ENCODE peak calls at places on chromosomes 7 and 10, in nine cellular contexts. F is A549; Y is HT-29; M is stimulated activated CD4-positive, alpha-beta T cell treated with anti-CD3 and anti-CD28 coated beads, TNF-alpha, amount 100 ng/mL, for 24 hours; O is NCI-H1092; N is EL; L is AG08395; B is activated CD4-positive, alpha-beta T cell treated with anti-CD3 and anti-CD28 coated beads, Interleukin-2, amount 50 U/mL, for 1 hour; G is choroid plexus epithelial cell. K is an unnamed sample.

GRCh38 chr7:102125127-102125561 is 161.5 kb upstream of the SH2B2 start:
- DNase-seq in M (no peak), F (peak; percentile 83), L (peak; percentile 86), G (peak; percentile 91), N (peak; percentile 90), O (no peak), B (no peak), Y (peak; percentile 91), K (no peak)

GRCh38 chr10:29430101-29430500 is 141.2 kb downstream of the LYZL1 start:
- DNase-seq in M (no peak), N (no peak), G (no peak), Y (no peak), O (no peak), L (peak; percentile 28), B (no peak), F (no peak), K (no peak)

GRCh38 chr10:110725809-110726641 is 81.9 kb downstream of the RBM20 start:
- DNase-seq in G (peak; percentile 74), O (no peak), L (peak; percentile 17), B (no peak), M (no peak), F (no peak), N (peak; percentile 50), Y (no peak), K (no peak)

GRCh38 chr7:96949766-96950165 is 55.6 kb upstream of the DLX6 start:
- DNase-seq in O (peak; percentile 38), F (no peak), B (no peak), L (no peak), M (no peak), N (peak; percentile 7), Y (no peak), G (no peak), K (no peak)

GRCh38 chr10:127849896-127850295 is 42.8 kb downstream of the CLRN3 start:
- DNase-seq in L (no peak), M (no peak), B (no peak), Y (no peak), O (no peak), F (no peak), G (no peak), N (no peak), K (no peak)

GRCh38 chr10:97399843-97400545 is 1.1 kb downstream of the RRP12 start:
- DNase-seq in B (peak; percentile 36), G (peak; percentile 73), N (peak; percentile 77), F (peak; percentile 77), Y (peak; percentile 80), O (no peak), M (no peak), L (peak; percentile 64), K (peak; percentile 78)

GRCh38 chr7:12210179-12211053 is 678 bp upstream of the TMEM106B start:
- DNase-seq in L (peak; percentile 2), G (no peak), F (peak; percentile 31), O (peak; percentile 34), B (no peak), Y (no peak), M (no peak), N (peak; percentile 17), K (no peak)

GRCh38 chr10:78973901-78974408 is 94.8 kb upstream of the ZMIZ1 start:
- DNase-seq in B (peak; percentile 33), Y (peak; percentile 75), N (peak; percentile 58), F (peak; percentile 76), L (peak; percentile 19), O (peak; percentile 86), G (peak; percentile 67), M (peak; percentile 39), K (peak; percentile 95)

GRCh38 chr7:100090527-100091410 is 2.0 kb downstream of the COPS6 start:
- DNase-seq in L (no peak), N (peak; percentile 22), M (no peak), G (no peak), F (no peak), Y (no peak), B (no peak), O (no peak), K (no peak)

GRCh38 chr10:119803264-119803663 is 69.4 kb downstream of the MCMBP start:
- DNase-seq in Y (no peak), B (no peak), M (no peak), G (peak; percentile 73), N (peak; percentile 73), O (no peak), F (no peak), L (peak; percentile 71), K (no peak)

GRCh38 chr7:27126596-27127327 is 3.8 kb downstream of the HOXA4 start:
- DNase-seq in M (no peak), Y (no peak), B (no peak), F (no peak), O (no peak), N (no peak), G (no peak), L (no peak), K (no peak)

GRCh38 chr10:29130190-29130673 is 158.6 kb upstream of the LYZL1 start:
- DNase-seq in O (peak; percentile 9), Y (peak; percentile 45), B (no peak), G (peak; percentile 75), L (peak; percentile 31), F (peak; percentile 29), N (peak; percentile 34), M (no peak), K (no peak)

GRCh38 chr7:74061840-74062539 is 21.6 kb upstream of the LIMK1 start:
- DNase-seq in G (peak; percentile 96), N (peak; percentile 88), Y (peak; percentile 86), M (peak; percentile 30), F (peak; percentile 95), O (peak; percentile 66), L (peak; percentile 97), B (peak; percentile 60), K (peak; percentile 82)

GRCh38 chr7:39911167-39911566 is 38.9 kb upstream of the CDK13 start:
- DNase-seq in M (no peak), O (no peak), L (no peak), B (no peak), F (no peak), N (no peak), Y (no peak), G (peak; percentile 22), K (no peak)

GRCh38 chr10:65419629-65420028 is 1506.2 kb upstream of the LRRTM3 start:
- DNase-seq in F (no peak), M (no peak), Y (peak; percentile 31), N (no peak), G (no peak), B (no peak), L (no peak), O (no peak), K (no peak)

GRCh38 chr10:21260793-21261149 is 264.7 kb downstream of the SKIDA1 start:
- DNase-seq in F (no peak), M (no peak), Y (no peak), N (no peak), B (no peak), G (no peak), O (no peak), L (no peak), K (no peak)

GRCh38 chr7:102220929-102221850 is 65.5 kb upstream of the SH2B2 start:
- DNase-seq in Y (no peak), F (no peak), B (no peak), M (no peak), G (peak; percentile 66), O (no peak), N (peak; percentile 76), L (no peak), K (peak; percentile 74)

GRCh38 chr7:74083928-74084721 is 521 bp downstream of the LIMK1 start:
- DNase-seq in B (no peak), O (peak; percentile 68), G (peak; percentile 39), Y (peak; percentile 49), F (peak; percentile 61), M (peak; percentile 35), N (peak; percentile 82), L (peak; percentile 73), K (peak; percentile 41)

GRCh38 chr7:135761751-135762488 is 13.3 kb upstream of the FAM180A start:
- DNase-seq in B (no peak), Y (no peak), G (peak; percentile 49), L (peak; percentile 77), N (peak; percentile 84), O (no peak), F (no peak), M (no peak), K (no peak)

GRCh38 chr10:102535481-102536147 is 31.8 kb downstream of the SUFU start:
- DNase-seq in O (no peak), B (no peak), Y (no peak), M (no peak), F (no peak), L (no peak), G (no peak), N (no peak), K (no peak)

GRCh38 chr10:97713828-97714400 is 384 bp downstream of the MARVELD1 start:
- DNase-seq in G (peak; percentile 76), L (peak; percentile 60), F (peak; percentile 82), M (peak; percentile 47), O (peak; percentile 40), Y (peak; percentile 77), N (peak; percentile 70), B (peak; percentile 58), K (peak; percentile 50)

GRCh38 chr10:86958831-86959736 is 685 bp downstream of the SNCG start:
- DNase-seq in Y (peak; percentile 74), O (no peak), G (peak; percentile 67), B (no peak), F (peak; percentile 63), M (no peak), L (no peak), N (peak; percentile 81), K (peak; percentile 91)

GRCh38 chr10:1170867-1171180 is 114.6 kb downstream of the WDR37 start:
- DNase-seq in L (no peak), N (no peak), Y (no peak), G (no peak), B (no peak), F (no peak), O (no peak), M (no peak), K (no peak)

GRCh38 chr7:54904130-54904529 is 114.7 kb upstream of the EGFR start:
- DNase-seq in F (no peak), M (no peak), N (peak; percentile 87), Y (no peak), B (no peak), G (peak; percentile 89), O (no peak), L (peak; percentile 85), K (no peak)

GRCh38 chr7:129607471-129608120 is 3.9 kb upstream of the NRF1 start:
- DNase-seq in Y (peak; percentile 62), B (peak; percentile 37), O (no peak), L (peak; percentile 61), M (peak; percentile 28), N (peak; percentile 37), F (peak; percentile 78), G (peak; percentile 62), K (no peak)

GRCh38 chr10:118669020-118669766 is 73.7 kb upstream of the PRLHR start:
- DNase-seq in F (no peak), B (no peak), M (no peak), Y (no peak), G (peak; percentile 47), O (no peak), L (peak; percentile 87), N (peak; percentile 14), K (peak; percentile 12)